ENCODE peak calls at places on chromosomes 4 and X, in five cellular contexts. R, L, B, V and K are unnamed samples.

GRCh38 chr4:186765138-186765537 is 41.5 kb upstream of the FAT1 start:
- DNase-seq in R (peak), B (no peak), V (peak), L (no peak), K (no peak)

GRCh38 chrX:150635952-150636351 is 57.2 kb upstream of the MTMR1 start:
- DNase-seq in V (no peak), B (no peak), L (no peak), R (peak), K (no peak)

GRCh38 chrX:20315140-20315539 is 48.4 kb upstream of the RPS6KA3 start:
- DNase-seq in L (no peak), V (no peak), B (no peak), R (peak), K (no peak)

GRCh38 chrX:41733939-41734338 is 10.0 kb downstream of the GPR82 start:
- DNase-seq in L (no peak), V (no peak), B (no peak), R (peak), K (no peak)

GRCh38 chr4:81314897-81315470 is 100.0 kb upstream of the PRKG2 start:
- DNase-seq in R (peak), B (no peak), L (no peak), V (no peak), K (no peak)

GRCh38 chr4:25608644-25609043 is 47.0 kb upstream of the SLC34A2 start:
- DNase-seq in L (no peak), B (no peak), R (no peak), V (no peak), K (no peak)

GRCh38 chr4:169823685-169824084 is 65.9 kb upstream of the HPF1 start:
- DNase-seq in V (peak), B (peak), L (no peak), R (peak), K (no peak)

GRCh38 chr4:83599183-83599582 is 63.3 kb downstream of the GPAT3 start:
- DNase-seq in B (no peak), L (no peak), R (peak), V (no peak), K (no peak)

GRCh38 chr4:99356992-99357391 is 4.4 kb upstream of the ADH1C start:
- DNase-seq in B (no peak), R (no peak), L (no peak), V (no peak), K (no peak)

GRCh38 chr4:154953691-154954090 is 172.6 kb downstream of the RBM46 start:
- DNase-seq in B (no peak), L (no peak), R (no peak), V (no peak), K (no peak)

GRCh38 chr4:168931215-168931650 is 78.8 kb downstream of the CBR4 start:
- DNase-seq in V (no peak), L (no peak), R (no peak), B (no peak), K (no peak)

GRCh38 chr4:5953003-5953951 is 60.4 kb upstream of the CRMP1 start:
- DNase-seq in V (no peak), B (no peak), R (no peak), L (no peak), K (no peak)

GRCh38 chr4:16250665-16251365 is 24.5 kb upstream of the TAPT1 start:
- DNase-seq in V (peak), B (no peak), R (no peak), L (no peak), K (no peak)

GRCh38 chrX:151004085-151004484 is 20.9 kb downstream of the HMGB3 start:
- DNase-seq in V (peak), B (no peak), L (no peak), R (no peak), K (no peak)

GRCh38 chrX:152926279-152926678 is 28.4 kb downstream of the ZNF185 start:
- DNase-seq in L (no peak), B (peak), V (peak), R (peak), K (peak)

GRCh38 chrX:73851014-73852009 is 288.3 kb downstream of the CHIC1 start:
- DNase-seq in R (peak), V (no peak), B (peak), L (peak), K (peak)

GRCh38 chrX:73849054-73849453 is 286.1 kb downstream of the CHIC1 start:
- DNase-seq in V (peak), L (no peak), R (no peak), B (no peak), K (no peak)

GRCh38 chrX:73855546-73855945 is 292.5 kb downstream of the CHIC1 start:
- DNase-seq in L (peak), B (peak), V (peak), R (peak), K (peak)

GRCh38 chrX:73850124-73851013 is 287.4 kb downstream of the CHIC1 start:
- DNase-seq in L (peak), V (peak), B (peak), R (peak), K (no peak)

DNA sequence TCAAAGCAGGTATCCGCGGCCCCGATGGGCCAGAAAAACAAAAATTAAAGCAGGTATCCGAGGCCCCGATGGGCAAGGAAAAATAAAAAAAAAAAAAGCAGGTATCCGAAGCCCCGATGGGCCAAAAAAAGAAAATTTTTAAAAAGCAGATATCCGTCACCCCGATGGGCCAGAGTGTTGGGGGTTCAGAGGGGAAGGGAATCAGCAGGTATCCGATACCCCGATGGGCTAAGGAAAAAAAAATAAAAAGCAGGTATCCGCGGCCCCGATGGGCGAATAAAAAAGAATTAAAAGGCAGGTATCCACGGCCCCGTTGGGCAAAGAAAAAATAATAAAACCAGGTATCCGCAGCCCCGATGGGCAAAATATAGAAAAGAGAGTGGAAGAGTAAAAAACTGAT is 289.0 kb downstream of the CHIC1 start:
- DNase-seq in R (no peak), V (no peak), B (no peak), L (no peak), K (no peak)
- H3K27ac ChIP-seq in R (peak), V (no peak), B (peak), L (peak), K (peak)

GRCh38 chr4:68985442-68985841 is 33.8 kb upstream of the UGT2A3 start:
- DNase-seq in L (no peak), B (no peak), R (no peak), V (no peak), K (no peak)
- H3K27ac ChIP-seq in L (no peak), B (no peak), R (no peak), V (no peak), K (no peak)

GRCh38 chr4:156377036-156377700 is 423.5 kb upstream of the CTSO start:
- DNase-seq in V (no peak), L (no peak), B (no peak), R (peak), K (no peak)

GRCh38 chr4:156378053-156378665 is 424.5 kb upstream of the CTSO start:
- DNase-seq in V (peak), L (no peak), R (peak), B (no peak), K (no peak)

GRCh38 chr4:156374894-156375293 is 421.2 kb upstream of the CTSO start:
- DNase-seq in R (no peak), L (no peak), V (no peak), B (no peak), K (no peak)

GRCh38 chr4:156374069-156374468 is 420.4 kb upstream of the CTSO start:
- DNase-seq in V (peak), B (no peak), R (no peak), L (no peak), K (no peak)
- H3K27ac ChIP-seq in V (no peak), B (no peak), R (no peak), L (no peak), K (no peak)

GRCh38 chr4:8028884-8029568 is 89.4 kb upstream of the AFAP1 start:
- DNase-seq in L (no peak), V (no peak), B (no peak), R (no peak), K (no peak)

GRCh38 chr4:8032381-8032780 is 92.7 kb upstream of the AFAP1 start:
- DNase-seq in B (no peak), R (no peak), L (no peak), V (no peak), K (no peak)

GRCh38 chr4:8030121-8030781 is 90.6 kb upstream of the AFAP1 start:
- DNase-seq in B (no peak), L (no peak), V (no peak), R (peak), K (no peak)

GRCh38 chr4:8028368-8028767 is 88.7 kb upstream of the AFAP1 start:
- DNase-seq in V (no peak), R (no peak), B (no peak), L (no peak), K (no peak)

GRCh38 chr4:8029689-8030088 is 90.0 kb upstream of the AFAP1 start:
- DNase-seq in V (no peak), L (no peak), R (peak), B (no peak), K (no peak)
- H3K27ac ChIP-seq in V (no peak), L (no peak), R (peak), B (no peak), K (no peak)

GRCh38 chrX:107683931-107684330 is 55.6 kb downstream of the PRPS1 start:
- DNase-seq in B (no peak), V (no peak), R (no peak), L (no peak), K (no peak)
- H3K27ac ChIP-seq in B (no peak), V (no peak), R (no peak), L (peak), K (no peak)

DNA sequence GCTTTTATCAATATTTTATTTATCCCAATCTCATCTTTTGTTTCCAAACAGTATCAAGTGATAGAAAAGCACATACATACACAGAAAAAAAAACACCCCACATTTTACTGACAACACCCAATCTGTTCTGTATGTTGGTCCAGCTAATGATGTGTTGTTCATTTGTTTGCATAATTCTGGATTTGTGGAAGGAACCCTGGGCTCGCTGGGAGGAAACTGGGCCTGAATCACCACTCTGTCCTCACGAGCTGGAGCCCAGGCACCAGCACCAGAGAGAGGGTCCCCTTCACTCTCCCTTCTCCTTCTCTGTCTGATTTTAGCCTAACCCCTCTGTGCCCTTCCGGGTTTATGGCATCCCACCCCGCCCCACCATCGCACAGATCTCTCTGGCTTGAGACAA is 79.8 kb downstream of the PSAPL1 start:
- DNase-seq in V (no peak), L (no peak), B (no peak), R (no peak), K (no peak)
- H3K27ac ChIP-seq in V (no peak), L (no peak), B (no peak), R (no peak), K (no peak)

DNA sequence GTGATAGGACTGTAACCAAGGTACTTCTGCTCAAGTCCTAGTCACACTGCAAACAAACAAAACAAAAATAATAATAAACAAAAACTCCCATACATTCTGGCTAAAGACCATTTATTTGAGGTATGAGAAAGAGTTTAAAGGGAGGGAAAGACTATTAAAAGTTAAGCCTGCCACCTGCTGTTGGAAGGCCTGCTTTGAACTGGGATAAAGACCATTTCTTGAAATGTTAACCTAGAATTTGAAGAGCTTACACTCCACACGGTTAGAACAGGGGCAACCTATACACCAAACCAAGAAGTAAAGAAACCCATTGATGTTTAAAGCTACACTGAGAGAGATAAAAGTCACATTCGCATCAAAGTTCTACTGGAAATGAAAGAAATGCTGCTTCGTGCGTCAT is 548.7 kb upstream of the DIPK2B start:
- DNase-seq in L (no peak), R (no peak), B (no peak), V (no peak), K (no peak)
- H3K27ac ChIP-seq in L (no peak), R (peak), B (no peak), V (no peak), K (no peak)

DNA sequence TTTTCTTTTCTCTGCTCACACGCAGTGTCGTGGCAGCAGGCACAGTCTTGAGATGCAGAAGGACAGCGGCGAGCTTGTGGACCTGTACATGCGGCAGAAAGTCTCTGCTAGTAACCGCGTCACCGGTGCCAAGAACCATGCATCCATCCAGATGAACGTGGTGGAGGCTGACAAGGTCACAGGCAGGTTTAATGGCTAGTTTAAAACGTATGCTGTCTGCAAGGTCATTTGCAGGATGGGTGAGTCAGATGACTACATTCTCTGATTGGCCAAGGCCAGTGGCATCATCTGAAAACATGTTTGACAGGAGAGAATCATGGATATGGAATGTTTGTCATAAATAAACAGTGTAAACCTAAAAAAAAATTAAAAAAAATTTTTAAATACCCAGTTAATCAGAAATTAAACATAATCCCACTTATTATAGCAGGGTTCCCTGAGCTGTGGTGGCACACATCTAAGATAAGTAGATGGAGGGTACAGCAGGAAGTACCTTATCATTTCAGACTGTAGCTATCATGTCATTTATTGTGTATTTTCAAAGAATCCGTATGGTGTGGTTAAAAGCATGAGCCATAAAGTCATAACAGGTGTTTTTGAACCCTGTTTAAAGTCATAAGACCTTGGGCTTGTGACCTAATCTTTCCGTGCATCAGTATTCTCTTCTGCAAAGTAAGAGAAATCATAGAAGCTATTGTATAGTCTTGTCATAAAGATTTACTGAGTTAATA is 7.5 kb upstream of the BMP2K start:
- DNase-seq in R (peak), L (no peak), V (no peak), B (no peak), K (no peak)
- H3K27ac ChIP-seq in R (no peak), L (no peak), V (no peak), B (no peak), K (no peak)

GRCh38 chrX:107825698-107826285 is at the start of gene MID2:
- DNase-seq in V (peak), B (peak), L (peak), R (peak), K (peak)
- H3K27ac ChIP-seq in V (no peak), B (peak), L (peak), R (peak), K (peak)